ENCODE peak calls at places on chromosomes 2 and 18, in eight cellular contexts. D is ovary, B is HepG2, T is Peyer's patch, V is heart left ventricle, C is body of pancreas, E is erythroblast, I is A549. F is an unnamed sample.

GRCh38 chr2:145055651-145056050 is 535.7 kb upstream of the ZEB2 start:
- DNase-seq in D (no peak), B (no peak), T (no peak), V (no peak), C (no peak), E (no peak), I (no peak), F (no peak)

GRCh38 chr2:39094717-39095363 is 26.0 kb downstream of the SOS1 start:
- DNase-seq in D (no peak), B (no peak), T (no peak), V (no peak), C (no peak), E (no peak), I (no peak), F (no peak)

GRCh38 chr2:239264838-239265651 is 135.8 kb downstream of the HDAC4 start:
- DNase-seq in D (no peak), B (no peak), T (no peak), V (no peak), C (peak; percentile 64), E (no peak), I (peak; percentile 70), F (no peak)

GRCh38 chr2:143150287-143150686 is 21.1 kb downstream of the ARHGAP15 start:
- DNase-seq in D (no peak), B (no peak), T (no peak), V (no peak), C (peak; percentile 8), E (no peak), I (no peak), F (no peak)

GRCh38 chr2:236959876-236960275 is 125.8 kb upstream of the COPS8 start:
- DNase-seq in D (no peak), B (no peak), T (peak; percentile 49), V (no peak), C (no peak), E (no peak), I (no peak), F (peak; percentile 36)

GRCh38 chr2:3265981-3266726 is 111.5 kb downstream of the EIPR1 start:
- DNase-seq in D (no peak), B (no peak), T (peak; percentile 30), V (no peak), C (no peak), E (no peak), I (no peak), F (no peak)

GRCh38 chr2:40027968-40028367 is 248.9 kb upstream of the THUMPD2 start:
- DNase-seq in D (no peak), B (no peak), T (no peak), V (no peak), C (no peak), E (no peak), I (no peak), F (no peak)

GRCh38 chr2:10289891-10290290 is 12.8 kb upstream of the HPCAL1 start:
- DNase-seq in D (no peak), B (no peak), T (no peak), V (no peak), C (no peak), E (no peak), I (peak; percentile 40), F (no peak)

GRCh38 chr2:233430091-233430490 is 75.8 kb downstream of the DGKD start:
- DNase-seq in D (no peak), B (no peak), T (peak; percentile 15), V (no peak), C (no peak), E (no peak), I (peak; percentile 66), F (no peak)

GRCh38 chr18:48829443-48830149 is 121.2 kb downstream of the SMAD7 start:
- DNase-seq in D (no peak), B (no peak), T (peak; percentile 46), V (peak; percentile 27), C (no peak), E (no peak), I (no peak), F (peak; percentile 42)

GRCh38 chr2:159091381-159091780 is 122.9 kb downstream of the TANC1 start:
- DNase-seq in D (no peak), B (no peak), T (no peak), V (no peak), C (no peak), E (no peak), I (no peak), F (no peak)

GRCh38 chr2:163733301-163733938 is 2.4 kb downstream of the FIGN start:
- DNase-seq in D (peak; percentile 33), B (no peak), T (peak; percentile 47), V (peak; percentile 36), C (peak; percentile 15), E (no peak), I (no peak), F (no peak)

GRCh38 chr2:219182331-219183150 is 4.5 kb downstream of the RETREG2 start:
- DNase-seq in D (no peak), B (no peak), T (no peak), V (no peak), C (no peak), E (no peak), I (no peak), F (no peak)

GRCh38 chr2:224838335-224838734 is 122.2 kb upstream of the CCDC195 start:
- DNase-seq in D (no peak), B (no peak), T (no peak), V (no peak), C (no peak), E (no peak), I (no peak), F (no peak)

GRCh38 chr2:144510206-144510991 is 9.5 kb downstream of the ZEB2 start:
- DNase-seq in D (no peak), B (peak; percentile 45), T (peak; percentile 46), V (no peak), C (no peak), E (peak; percentile 60), I (no peak), F (no peak)

GRCh38 chr2:217282531-217282930 is 422.7 kb upstream of the TNP1 start:
- DNase-seq in D (no peak), B (no peak), T (no peak), V (no peak), C (no peak), E (no peak), I (no peak), F (no peak)

GRCh38 chr2:108412995-108413726 is 35.4 kb downstream of the SULT1C4 start:
- DNase-seq in D (no peak), B (peak; percentile 85), T (no peak), V (no peak), C (no peak), E (no peak), I (peak; percentile 82), F (no peak)

GRCh38 chr18:12819330-12819729 is 64.7 kb downstream of the PTPN2 start:
- DNase-seq in D (no peak), B (no peak), T (no peak), V (no peak), C (no peak), E (no peak), I (no peak), F (no peak)

GRCh38 chr2:188122983-188123382 is 168.7 kb upstream of the GULP1 start:
- DNase-seq in D (no peak), B (no peak), T (no peak), V (no peak), C (no peak), E (no peak), I (no peak), F (no peak)

GRCh38 chr18:54357082-54357659 is 487 bp downstream of the STARD6 start:
- DNase-seq in D (no peak), B (no peak), T (no peak), V (no peak), C (no peak), E (peak; percentile 38), I (no peak), F (no peak)

GRCh38 chr18:63161728-63162195 is 157.8 kb downstream of the BCL2 start:
- DNase-seq in D (peak; percentile 70), B (peak; percentile 2), T (peak; percentile 95), V (peak; percentile 59), C (peak; percentile 75), E (no peak), I (peak; percentile 16), F (no peak)

GRCh38 chr18:55047546-55047945 is 88.3 kb upstream of the CCDC68 start:
- DNase-seq in D (no peak), B (no peak), T (no peak), V (no peak), C (no peak), E (no peak), I (no peak), F (no peak)

GRCh38 chr2:235358981-235359471 is 134.8 kb upstream of the AGAP1 start:
- DNase-seq in D (no peak), B (no peak), T (no peak), V (no peak), C (no peak), E (no peak), I (peak; percentile 18), F (no peak)

GRCh38 chr2:241680827-241681599 is 5.6 kb downstream of the DTYMK start:
- DNase-seq in D (no peak), B (no peak), T (no peak), V (no peak), C (peak; percentile 43), E (no peak), I (peak; percentile 32), F (no peak)
- TF ChIP-seq POLR2A in D (no peak), B (no peak), T (no peak), V (no peak), C (no peak), E (no peak), I (no peak), F (no peak)

GRCh38 chr2:127386764-127387654 is 766 bp downstream of the MAP3K2 start:
- DNase-seq in D (peak; percentile 87), B (peak; percentile 91), T (peak; percentile 94), V (peak; percentile 87), C (peak; percentile 91), E (peak; percentile 93), I (peak; percentile 93), F (peak; percentile 90)
- TF ChIP-seq POLR2A in D (no peak), B (peak; percentile 68), T (no peak), V (no peak), C (no peak), E (no peak), I (no peak), F (no peak)

GRCh38 chr2:157251932-157252331 is 5.6 kb upstream of the GALNT5 start:
- DNase-seq in D (no peak), B (no peak), T (no peak), V (no peak), C (no peak), E (no peak), I (no peak), F (no peak)
- TF ChIP-seq POLR2A in D (no peak), B (no peak), T (no peak), V (no peak), C (no peak), E (no peak), I (no peak), F (no peak)

GRCh38 chr2:74528600-74529356 is 728 bp downstream of the AUP1 start:
- DNase-seq in D (no peak), B (peak; percentile 49), T (no peak), V (no peak), C (no peak), E (no peak), I (no peak), F (no peak)

GRCh38 chr2:74530239-74531161 is 767 bp downstream of the HTRA2 start:
- DNase-seq in D (no peak), B (no peak), T (peak; percentile 78), V (peak; percentile 48), C (peak; percentile 37), E (peak; percentile 99), I (no peak), F (no peak)

GRCh38 chr2:74527741-74528140 is 1.7 kb upstream of the DQX1 start:
- DNase-seq in D (no peak), B (no peak), T (no peak), V (no peak), C (no peak), E (no peak), I (no peak), F (no peak)

GRCh38 chr2:74531666-74532065 is 1.9 kb downstream of the HTRA2 start:
- DNase-seq in D (no peak), B (no peak), T (no peak), V (no peak), C (no peak), E (no peak), I (no peak), F (no peak)

GRCh38 chr2:74529357-74530238 is at the start of the genes AUP1 and HTRA2:
- DNase-seq in D (peak; percentile 96), B (peak; percentile 98), T (peak; percentile 99), V (peak; percentile 99), C (peak; percentile 99), E (peak; percentile 98), I (peak; percentile 99), F (peak; percentile 100)
- TF ChIP-seq POLR2A in D (peak; percentile 85), B (peak; percentile 82), T (peak; percentile 79), V (no peak), C (peak; percentile 42), E (peak; percentile 95), I (peak; percentile 86), F (peak; percentile 74)